ENCODE peak calls at places on chromosomes 2 and 18, in five cellular contexts. One of them, this sample, is unnamed.

GRCh38 chr2:180907731-180908130 is 72.7 kb upstream of the UBE2E3 start:
- DNase-seq in NCI-H345: no peak
- DNase-seq in mucosa of gallbladder: no peak
- DNase-seq in T-cell: no peak
- DNase-seq in caudate nucleus: no peak
- DNase-seq in this sample: no peak

GRCh38 chr2:76391663-76392062 is 680.9 kb upstream of the GCFC2 start:
- DNase-seq in NCI-H345: peak; percentile 62
- DNase-seq in mucosa of gallbladder: no peak
- DNase-seq in T-cell: no peak
- DNase-seq in caudate nucleus: no peak
- DNase-seq in this sample: no peak

GRCh38 chr2:110655701-110656100 is 22.2 kb downstream of the BUB1 start:
- DNase-seq in NCI-H345: no peak
- DNase-seq in mucosa of gallbladder: no peak
- DNase-seq in T-cell: no peak
- DNase-seq in caudate nucleus: no peak
- DNase-seq in this sample: no peak

GRCh38 chr2:169047253-169048250 is 16.4 kb upstream of the ABCB11 start:
- DNase-seq in NCI-H345: no peak
- DNase-seq in mucosa of gallbladder: no peak
- DNase-seq in T-cell: no peak
- DNase-seq in caudate nucleus: no peak
- DNase-seq in this sample: no peak

GRCh38 chr2:31274700-31275075 is 40.7 kb downstream of the EHD3 start:
- DNase-seq in NCI-H345: no peak
- DNase-seq in mucosa of gallbladder: no peak
- DNase-seq in T-cell: no peak
- DNase-seq in caudate nucleus: no peak
- DNase-seq in this sample: no peak

GRCh38 chr2:194319222-194319992 is 1337.6 kb upstream of the SLC39A10 start:
- DNase-seq in NCI-H345: no peak
- DNase-seq in mucosa of gallbladder: no peak
- DNase-seq in T-cell: no peak
- DNase-seq in caudate nucleus: no peak
- DNase-seq in this sample: no peak

GRCh38 chr2:239905884-239906654 is 119.1 kb downstream of the NDUFA10 start:
- DNase-seq in NCI-H345: no peak
- DNase-seq in mucosa of gallbladder: no peak
- DNase-seq in T-cell: no peak
- DNase-seq in caudate nucleus: no peak
- DNase-seq in this sample: no peak

GRCh38 chr2:60446413-60447358 is 106.8 kb downstream of the BCL11A start:
- DNase-seq in NCI-H345: no peak
- DNase-seq in mucosa of gallbladder: no peak
- DNase-seq in T-cell: no peak
- DNase-seq in caudate nucleus: no peak
- DNase-seq in this sample: no peak

GRCh38 chr2:127405252-127405605 is 13.0 kb upstream of the PROC start:
- DNase-seq in NCI-H345: no peak
- DNase-seq in mucosa of gallbladder: no peak
- DNase-seq in T-cell: no peak
- DNase-seq in caudate nucleus: no peak
- DNase-seq in this sample: no peak

GRCh38 chr2:95015261-95015918 is 10.1 kb upstream of the MAL start:
- DNase-seq in NCI-H345: no peak
- DNase-seq in mucosa of gallbladder: no peak
- DNase-seq in T-cell: no peak
- DNase-seq in caudate nucleus: no peak
- DNase-seq in this sample: no peak

GRCh38 chr2:72162574-72162973 is 14.9 kb upstream of the CYP26B1 start:
- DNase-seq in NCI-H345: no peak
- DNase-seq in mucosa of gallbladder: no peak
- DNase-seq in T-cell: no peak
- DNase-seq in caudate nucleus: no peak
- DNase-seq in this sample: no peak

GRCh38 chr2:202201220-202202160 is 36.9 kb downstream of the SUMO1 start:
- DNase-seq in NCI-H345: no peak
- DNase-seq in mucosa of gallbladder: no peak
- DNase-seq in T-cell: no peak
- DNase-seq in caudate nucleus: no peak
- DNase-seq in this sample: no peak

GRCh38 chr2:240929364-240930095 is 23.4 kb downstream of the CROCC2 start:
- DNase-seq in NCI-H345: no peak
- DNase-seq in mucosa of gallbladder: no peak
- DNase-seq in T-cell: no peak
- DNase-seq in caudate nucleus: no peak
- DNase-seq in this sample: no peak

GRCh38 chr2:101435011-101435862 is 39.7 kb downstream of the RFX8 start:
- DNase-seq in NCI-H345: no peak
- DNase-seq in mucosa of gallbladder: no peak
- DNase-seq in T-cell: no peak
- DNase-seq in caudate nucleus: no peak
- DNase-seq in this sample: peak; percentile 6

GRCh38 chr2:176001281-176001902 is 675 bp downstream of the LNPK start:
- DNase-seq in NCI-H345: peak; percentile 61
- DNase-seq in mucosa of gallbladder: peak; percentile 16
- DNase-seq in T-cell: no peak
- DNase-seq in caudate nucleus: peak; percentile 61
- DNase-seq in this sample: no peak

GRCh38 chr18:69365658-69366057 is 35.0 kb upstream of the DOK6 start:
- DNase-seq in NCI-H345: no peak
- DNase-seq in mucosa of gallbladder: no peak
- DNase-seq in T-cell: no peak
- DNase-seq in caudate nucleus: no peak
- DNase-seq in this sample: no peak

GRCh38 chr18:76368976-76369375 is 126.1 kb downstream of the ZNF516 start:
- DNase-seq in NCI-H345: no peak
- DNase-seq in mucosa of gallbladder: no peak
- DNase-seq in T-cell: no peak
- DNase-seq in caudate nucleus: no peak
- DNase-seq in this sample: no peak

GRCh38 chr2:120982598-120982997 is 246.9 kb downstream of the GLI2 start:
- DNase-seq in NCI-H345: no peak
- DNase-seq in mucosa of gallbladder: no peak
- DNase-seq in T-cell: no peak
- DNase-seq in caudate nucleus: no peak
- DNase-seq in this sample: no peak

This sample was measured in C1 segment of cervical spinal cord.